ENCODE peak calls at places on chromosomes 1 and 21, in five cellular contexts. K, V, L, P and B are unnamed samples.

GRCh38 chr1:211580303-211580687 is 1.3 kb upstream of the SLC30A1 start:
- DNase-seq in P (no peak), L (no peak), V (peak), K (no peak), B (no peak)

GRCh38 chr1:197776348-197777082 is 1.2 kb upstream of the DENND1B start:
- DNase-seq in L (no peak), K (no peak), P (peak), V (no peak), B (no peak)

GRCh38 chr1:87224209-87224608 is 104.5 kb upstream of the LMO4 start:
- DNase-seq in L (no peak), P (peak), V (no peak), K (no peak), B (no peak)

GRCh38 chr1:185501099-185501498 is 184.1 kb upstream of the IVNS1ABP start:
- DNase-seq in P (no peak), K (no peak), L (no peak), V (no peak), B (no peak)

GRCh38 chr1:92877792-92878191 is 46.0 kb downstream of the RPL5 start:
- DNase-seq in V (no peak), L (no peak), K (no peak), P (no peak), B (no peak)

GRCh38 chr1:114169509-114169908 is 15.8 kb upstream of the SYT6 start:
- DNase-seq in L (no peak), P (no peak), K (no peak), V (no peak), B (no peak)

GRCh38 chr1:3609016-3609768 is 2.1 kb downstream of the MEGF6 start:
- DNase-seq in K (no peak), P (no peak), V (no peak), L (no peak), B (no peak)

GRCh38 chr1:26744075-26744958 is 43.4 kb upstream of the PIGV start:
- DNase-seq in P (peak), V (peak), L (peak), K (no peak), B (peak)

GRCh38 chr1:235105051-235106043 is 23.3 kb downstream of the TOMM20 start:
- DNase-seq in L (no peak), K (no peak), V (no peak), P (no peak), B (no peak)

GRCh38 chr1:212205843-212206242 is 79.4 kb upstream of the PPP2R5A start:
- DNase-seq in V (no peak), L (no peak), K (no peak), P (no peak), B (peak)

GRCh38 chr1:157992813-157993178 is 649 bp upstream of the KIRREL1 start:
- DNase-seq in K (no peak), L (no peak), V (no peak), P (no peak), B (no peak)

GRCh38 chr1:156491151-156491949 is 9.2 kb downstream of the MEF2D start:
- DNase-seq in K (no peak), P (no peak), L (no peak), V (no peak), B (no peak)

GRCh38 chr1:16171314-16172223 is 15.7 kb upstream of the EPHA2 start:
- DNase-seq in L (no peak), P (no peak), V (no peak), K (no peak), B (no peak)

GRCh38 chr21:17128132-17128531 is 384.7 kb upstream of the CXADR start:
- DNase-seq in L (no peak), P (no peak), K (no peak), V (no peak), B (no peak)

GRCh38 chr1:175095069-175095468 is 27.4 kb downstream of the TNN start:
- DNase-seq in P (no peak), K (no peak), L (no peak), V (no peak), B (no peak)

GRCh38 chr1:32489774-32490454 is 25.0 kb downstream of the ZBTB8B start:
- DNase-seq in P (no peak), V (no peak), K (no peak), L (no peak), B (no peak)

GRCh38 chr1:198726455-198726854 is 87.6 kb downstream of the PTPRC start:
- DNase-seq in K (no peak), L (no peak), P (no peak), V (no peak), B (no peak)

GRCh38 chr1:32201011-32201855 is 838 bp downstream of the CCDC28B start:
- DNase-seq in L (peak), V (peak), K (no peak), P (no peak), B (peak)

GRCh38 chr1:179369751-179370341 is 4.1 kb downstream of the AXDND1 start:
- DNase-seq in L (no peak), K (peak), V (peak), P (peak), B (no peak)

GRCh38 chr1:234619794-234620247 is 9.8 kb upstream of the IRF2BP2 start:
- DNase-seq in L (no peak), V (no peak), P (no peak), K (no peak), B (no peak)

GRCh38 chr1:24572301-24572700 is 16.4 kb downstream of the NCMAP start:
- DNase-seq in P (no peak), K (no peak), L (no peak), V (no peak), B (no peak)

GRCh38 chr1:12620142-12620865 is 2.3 kb upstream of the DHRS3 start:
- DNase-seq in V (no peak), P (no peak), K (no peak), L (no peak), B (no peak)

GRCh38 chr1:23224721-23225648 is 7.7 kb upstream of the HTR1D start:
- DNase-seq in K (peak), L (no peak), V (no peak), P (no peak), B (no peak)

GRCh38 chr1:55347786-55348185 is 132.6 kb upstream of the USP24 start:
- DNase-seq in L (no peak), K (no peak), V (no peak), P (no peak), B (no peak)

GRCh38 chr1:171233183-171233582 is 15.1 kb upstream of the FMO1 start:
- DNase-seq in L (no peak), K (no peak), P (no peak), V (no peak), B (no peak)

GRCh38 chr1:61589382-61589765 is 135.6 kb downstream of the TM2D1 start:
- DNase-seq in V (no peak), P (no peak), K (no peak), L (no peak), B (no peak)

GRCh38 chr1:212878418-212878817 is 20.3 kb downstream of the FLVCR1 start:
- DNase-seq in L (no peak), K (no peak), P (no peak), V (no peak), B (no peak)

GRCh38 chr1:10714337-10715114 is 81.9 kb downstream of the CASZ1 start:
- DNase-seq in V (peak), P (no peak), L (no peak), K (no peak), B (no peak)

GRCh38 chr1:228842094-228842775 is 107.0 kb downstream of the RHOU start:
- DNase-seq in V (peak), K (no peak), P (peak), L (no peak), B (peak)

GRCh38 chr1:206723500-206724472 is 39.1 kb downstream of the MAPKAPK2 start:
- DNase-seq in L (no peak), P (no peak), V (peak), K (no peak), B (no peak)

GRCh38 chr21:41730399-41730798 is 36.5 kb downstream of the RIPK4 start:
- DNase-seq in P (no peak), V (no peak), K (no peak), L (no peak), B (no peak)

GRCh38 chr1:215273838-215274516 is 191.4 kb downstream of the KCNK2 start:
- DNase-seq in L (no peak), V (no peak), K (no peak), P (peak), B (no peak)

GRCh38 chr1:56375184-56375837 is 204.1 kb downstream of the PLPP3 start:
- DNase-seq in L (no peak), P (no peak), K (no peak), V (no peak), B (no peak)

GRCh38 chr1:156429308-156430060 is 60.5 kb downstream of the RHBG start:
- DNase-seq in L (no peak), V (no peak), K (no peak), P (no peak), B (peak)

GRCh38 chr1:242585616-242586354 is 61.3 kb upstream of the PLD5 start:
- DNase-seq in P (no peak), K (no peak), V (no peak), L (no peak), B (no peak)

GRCh38 chr1:110281363-110282290 is 57.5 kb upstream of the RBM15 start:
- DNase-seq in L (no peak), P (no peak), V (no peak), K (no peak), B (no peak)

GRCh38 chr21:44259082-44259705 is 2.5 kb downstream of the DNMT3L start:
- DNase-seq in V (no peak), P (no peak), K (no peak), L (no peak), B (no peak)

GRCh38 chr1:213519098-213519497 is 468.1 kb downstream of the RPS6KC1 start:
- DNase-seq in K (no peak), P (no peak), L (no peak), V (no peak), B (no peak)

GRCh38 chr1:24294757-24295371 is 24.3 kb upstream of the GRHL3 start:
- DNase-seq in V (peak), L (no peak), K (peak), P (no peak), B (no peak)

GRCh38 chr1:20318971-20319370 is 28.3 kb downstream of the VWA5B1 start:
- DNase-seq in P (no peak), L (no peak), K (no peak), V (no peak), B (no peak)
- H3K27ac ChIP-seq in P (no peak), L (no peak), K (no peak), V (no peak), B (no peak)

DNA sequence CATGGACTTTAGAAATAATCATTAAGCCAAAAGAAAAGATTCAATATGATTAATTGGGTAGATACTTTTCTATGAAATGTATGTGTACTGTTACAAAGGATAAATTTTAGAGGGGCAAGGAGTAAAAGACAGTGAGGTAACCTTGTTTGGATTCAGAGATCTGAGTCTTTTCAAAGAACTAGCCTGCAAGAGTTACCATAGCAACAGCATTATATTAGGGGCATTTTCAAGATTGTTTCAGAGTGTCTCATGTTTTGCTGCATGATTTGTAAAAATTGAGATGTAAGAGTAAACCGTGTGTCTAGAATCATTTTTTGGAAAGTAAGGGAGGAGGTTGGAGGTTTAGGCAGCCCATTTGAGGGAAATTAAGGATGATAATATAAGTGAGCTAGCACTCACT is 70.6 kb upstream of the KIAA1614 start:
- DNase-seq in V (no peak), P (no peak), L (no peak), K (no peak), B (no peak)
- H3K27ac ChIP-seq in V (peak), P (no peak), L (no peak), K (no peak), B (peak)

DNA sequence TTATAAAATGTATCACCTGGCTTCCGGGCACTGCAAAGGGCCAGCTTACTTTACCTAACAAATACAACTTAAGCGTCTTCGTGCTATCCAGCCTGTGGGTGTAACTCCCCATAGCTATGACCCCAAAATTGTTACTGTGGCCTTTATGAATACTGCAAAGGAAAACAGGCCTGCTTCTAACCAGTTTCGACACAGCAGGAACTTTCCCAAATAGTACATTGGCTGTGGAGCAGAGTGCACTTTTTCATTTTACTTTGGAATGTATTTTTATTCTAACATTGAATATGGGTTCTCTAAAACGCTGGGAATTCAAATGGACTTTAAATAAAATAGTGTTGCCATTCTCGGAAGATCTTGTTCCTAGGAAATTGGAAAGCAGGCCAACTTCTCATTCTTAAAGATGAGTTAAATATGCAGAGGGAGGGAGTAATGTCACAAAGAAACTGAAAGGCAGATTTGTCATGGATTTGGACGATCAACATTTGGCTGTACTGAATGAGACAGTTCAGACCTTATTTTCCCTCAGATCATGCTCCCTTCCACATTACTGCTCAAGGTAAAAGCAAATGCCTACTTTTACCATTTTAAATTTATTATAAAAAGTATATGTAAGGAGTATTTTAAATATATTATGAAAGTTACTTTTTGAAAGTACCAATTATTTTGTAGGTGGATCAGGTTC is 39.7 kb upstream of the ARHGAP29 start:
- DNase-seq in K (no peak), V (no peak), P (no peak), L (no peak), B (no peak)
- H3K27ac ChIP-seq in K (no peak), V (no peak), P (no peak), L (no peak), B (no peak)

GRCh38 chr1:226480459-226480858 is 68.1 kb upstream of the STUM start:
- DNase-seq in L (no peak), V (no peak), K (no peak), P (no peak), B (no peak)
- H3K27ac ChIP-seq in L (no peak), V (no peak), K (no peak), P (no peak), B (no peak)

DNA sequence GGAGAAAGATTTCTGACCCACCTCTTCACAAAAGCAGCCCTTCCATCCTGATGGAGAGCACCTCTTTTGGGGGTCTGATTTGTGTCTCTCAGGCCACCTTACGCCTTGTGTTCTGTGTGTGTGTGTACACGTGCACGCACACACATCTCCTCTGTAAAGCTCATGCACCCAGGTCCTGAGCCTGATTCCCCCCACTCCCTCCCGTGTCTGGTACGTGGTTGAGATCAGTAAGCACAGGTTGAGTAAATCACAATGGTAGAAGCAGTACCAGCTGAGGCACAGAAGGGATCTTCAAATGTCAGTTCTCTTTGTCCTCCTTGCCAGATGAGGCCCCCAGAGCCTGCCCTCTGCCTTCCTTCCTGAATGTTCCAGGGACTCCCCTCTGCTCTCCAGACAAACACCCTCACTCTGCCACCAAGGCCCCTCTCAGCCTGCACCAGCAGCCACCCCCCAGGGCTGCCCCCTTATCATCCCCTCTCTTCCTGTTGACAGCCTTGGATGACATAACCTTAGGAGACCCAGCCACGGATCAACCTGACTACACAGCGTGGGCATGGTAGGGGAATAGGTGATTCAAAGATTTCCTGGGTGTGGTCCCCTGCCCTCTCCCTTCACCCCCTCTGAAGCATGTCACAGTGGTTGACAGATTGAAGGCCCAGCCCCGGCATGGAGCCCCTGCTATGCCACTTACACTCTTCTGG is 112.8 kb downstream of the HIVEP3 start:
- DNase-seq in P (no peak), K (no peak), V (no peak), L (no peak), B (no peak)
- H3K27ac ChIP-seq in P (no peak), K (no peak), V (no peak), L (no peak), B (no peak)

GRCh38 chr1:159911668-159912067 is 11.7 kb upstream of the CFAP45 start:
- DNase-seq in V (no peak), L (no peak), P (no peak), K (no peak), B (no peak)
- H3K27ac ChIP-seq in V (peak), L (peak), P (no peak), K (peak), B (no peak)